ENCODE peak calls at places on chromosomes 6 and 20, in eight cellular contexts. D is body of pancreas, E is hepatocyte, O is BE2C, A is neural progenitor cell, R is spleen, J is fibroblast of lung, H is heart left ventricle. G is an unnamed sample.
A peak's percentile ranks its signal among the peaks of the same experiment; 100 is the strongest.

GRCh38 chr6:163349001-163349680 is 65.4 kb upstream of the QKI start:
- DNase-seq in H (no peak), R (no peak), A (no peak), O (no peak), J (peak; percentile 33), D (no peak), E (no peak), G (no peak)

GRCh38 chr6:91088976-91089375 is 502.1 kb upstream of the MAP3K7 start:
- DNase-seq in H (no peak), O (no peak), A (no peak), R (no peak), E (no peak), J (no peak), D (no peak), G (no peak)

GRCh38 chr20:54123587-54124180 is 50.1 kb downstream of the CYP24A1 start:
- DNase-seq in J (peak; percentile 99), E (peak; percentile 90), R (no peak), H (no peak), O (no peak), D (peak; percentile 65), A (peak; percentile 5), G (peak; percentile 81)

GRCh38 chr6:69180361-69181067 is 545.4 kb downstream of the ADGRB3 start:
- DNase-seq in D (no peak), R (no peak), A (no peak), O (no peak), E (no peak), H (no peak), J (no peak), G (no peak)

GRCh38 chr20:1332749-1333300 is 3.9 kb upstream of the SDCBP2 start:
- DNase-seq in E (no peak), R (no peak), H (peak; percentile 3), D (no peak), J (no peak), O (no peak), A (no peak), G (no peak)

GRCh38 chr20:50688256-50688655 is 3.1 kb downstream of the RIPOR3 start:
- DNase-seq in H (no peak), D (no peak), R (no peak), E (no peak), A (no peak), J (no peak), O (no peak), G (no peak)

GRCh38 chr20:18187020-18187419 is 49.4 kb downstream of the KAT14 start:
- DNase-seq in E (no peak), A (no peak), J (no peak), O (no peak), H (no peak), D (no peak), R (no peak), G (no peak)

GRCh38 chr6:53737746-53738145 is 57.1 kb upstream of the LRRC1 start:
- DNase-seq in J (no peak), O (no peak), E (peak; percentile 45), H (no peak), A (no peak), R (no peak), D (no peak), G (no peak)

GRCh38 chr20:51902933-51903332 is 100.6 kb upstream of the SALL4 start:
- DNase-seq in H (no peak), R (no peak), E (no peak), O (no peak), D (no peak), J (no peak), A (no peak), G (peak; percentile 2)

GRCh38 chr6:114195736-114196403 is 147.0 kb downstream of the HS3ST5 start:
- DNase-seq in D (no peak), R (no peak), O (no peak), E (no peak), A (peak; percentile 10), H (no peak), J (no peak), G (no peak)

GRCh38 chr6:39184906-39185580 is 44.2 kb downstream of the KCNK5 start:
- DNase-seq in J (no peak), R (no peak), A (no peak), D (peak; percentile 31), E (peak; percentile 56), O (no peak), H (no peak), G (peak; percentile 85)

GRCh38 chr6:47423087-47423486 is 54.5 kb upstream of the CD2AP start:
- DNase-seq in D (no peak), R (no peak), J (no peak), A (no peak), O (no peak), H (no peak), E (no peak), G (no peak)

GRCh38 chr20:38057351-38057972 is 23.9 kb downstream of the RPRD1B start:
- DNase-seq in E (peak; percentile 93), O (peak; percentile 92), J (peak; percentile 49), A (peak; percentile 97), D (peak; percentile 83), H (peak; percentile 80), R (peak; percentile 94), G (peak; percentile 87)

GRCh38 chr6:42166444-42167141 is 6.6 kb upstream of the GUCA1A start:
- DNase-seq in D (peak; percentile 69), E (peak; percentile 85), H (peak; percentile 56), O (peak; percentile 84), R (no peak), J (peak; percentile 50), A (peak; percentile 87), G (no peak)

GRCh38 chr20:8855315-8855714 is 213.6 kb upstream of the PLCB4 start:
- DNase-seq in O (no peak), D (peak; percentile 13), A (no peak), J (peak; percentile 75), H (peak; percentile 50), E (no peak), R (no peak), G (no peak)

GRCh38 chr6:16947461-16948159 is 154.2 kb upstream of the STMND1 start:
- DNase-seq in H (no peak), A (peak; percentile 7), J (peak; percentile 99), D (peak; percentile 36), E (peak; percentile 72), O (no peak), R (no peak), G (no peak)

GRCh38 chr6:49564552-49564951 is 14.1 kb downstream of the C6orf141 start:
- DNase-seq in O (no peak), R (no peak), H (no peak), D (no peak), A (no peak), J (no peak), E (no peak), G (no peak)

GRCh38 chr6:112321882-112322508 is 25.1 kb upstream of the RFPL4B start:
- DNase-seq in A (no peak), E (no peak), H (no peak), R (no peak), O (no peak), J (no peak), D (no peak), G (no peak)

GRCh38 chr6:7184502-7184901 is 76.7 kb downstream of the RREB1 start:
- DNase-seq in E (no peak), J (no peak), D (no peak), R (no peak), H (no peak), O (no peak), A (no peak), G (no peak)

GRCh38 chr6:21873562-21873961 is 280.0 kb downstream of the SOX4 start:
- DNase-seq in J (peak; percentile 97), E (no peak), H (peak; percentile 75), D (peak; percentile 47), A (no peak), R (no peak), O (no peak), G (no peak)

GRCh38 chr6:25202505-25202904 is 76.7 kb upstream of the CARMIL1 start:
- DNase-seq in A (no peak), D (no peak), E (no peak), J (peak; percentile 85), O (no peak), R (no peak), H (no peak), G (no peak)

GRCh38 chr6:158329531-158329930 is 17.3 kb downstream of the TULP4 start:
- DNase-seq in D (no peak), J (peak; percentile 25), A (no peak), H (no peak), O (no peak), E (no peak), R (no peak), G (no peak)

GRCh38 chr6:158654498-158654897 is 4.6 kb downstream of the SYTL3 start:
- DNase-seq in E (peak; percentile 64), H (peak; percentile 85), R (peak; percentile 84), A (no peak), J (peak; percentile 89), D (peak; percentile 81), O (peak; percentile 85), G (peak; percentile 80)

DNA sequence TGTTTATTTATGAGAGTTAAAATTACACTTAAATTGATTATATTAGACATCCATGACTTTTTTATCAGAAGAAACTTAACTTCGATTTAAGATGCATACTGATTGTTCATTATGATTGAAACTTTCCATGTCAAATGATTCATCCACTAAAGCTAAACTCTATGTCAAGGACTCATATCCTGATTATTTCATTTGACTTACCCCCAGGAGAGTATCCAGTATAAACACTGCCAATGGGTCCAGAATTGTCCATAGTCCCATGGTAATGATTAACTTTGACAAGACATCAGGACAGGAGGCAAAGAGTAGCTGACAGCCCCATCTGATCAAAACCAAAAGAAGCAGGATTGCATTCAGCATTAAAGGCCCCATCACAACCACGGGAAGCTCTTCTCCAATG is 709.9 kb downstream of the TFAP2A start:
- DNase-seq in D (no peak), R (no peak), E (no peak), H (no peak), O (no peak), A (no peak), J (no peak), G (no peak)
- H3K9me3 ChIP-seq in D (no peaks in the 10 kb centered on the region), R (no peaks in the 10 kb centered on the region), E (no peaks in the 10 kb centered on the region), H (no peaks in the 10 kb centered on the region), O (no peaks in the 10 kb centered on the region), A (no peaks in the 10 kb centered on the region), J (no peaks in the 10 kb centered on the region), G (no peaks in the 10 kb centered on the region)

GRCh38 chr20:36370991-36371390 is 64.9 kb downstream of the DLGAP4 start:
- DNase-seq in O (no peak), D (no peak), R (no peak), J (no peak), H (no peak), E (no peak), A (no peak), G (no peak)
- H3K27me3 ChIP-seq in O (no peaks in the 10 kb centered on the region), D (no peaks in the 10 kb centered on the region), R (no peaks in the 10 kb centered on the region), J (peaks cover 11% of the 10 kb centered on the region), H (no peaks in the 10 kb centered on the region), E (no peaks in the 10 kb centered on the region), A (no peaks in the 10 kb centered on the region), G (no peaks in the 10 kb centered on the region)

DNA sequence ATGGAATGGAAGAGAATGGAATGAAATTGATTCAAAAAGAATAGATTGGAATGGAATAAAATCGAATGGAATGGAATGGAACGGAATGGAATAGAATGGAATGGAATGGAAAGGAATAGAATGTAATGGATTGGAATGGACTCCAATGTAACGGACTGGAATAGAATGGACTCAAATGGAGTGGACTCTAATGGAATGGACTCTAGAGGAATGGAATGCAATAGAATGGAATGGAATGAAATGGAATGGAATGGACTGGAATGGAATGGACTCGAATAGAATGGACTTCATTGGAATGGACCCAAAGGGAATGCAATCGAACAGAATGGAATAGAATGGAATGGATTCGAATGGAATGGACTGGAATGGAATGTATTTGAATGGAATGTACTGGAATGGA is 19.7 kb upstream of the DEFB115 start:
- DNase-seq in H (no peak), O (no peak), E (no peak), D (no peak), J (no peak), A (no peak), R (no peak), G (no peak)
- H3K9me3 ChIP-seq in H (peaks cover 16% of the 10 kb centered on the region), O (peaks cover 9% of the 10 kb centered on the region), E (peaks cover 59% of the 10 kb centered on the region), D (peaks cover 38% of the 10 kb centered on the region), J (peaks cover 3% of the 10 kb centered on the region), A (peaks cover 81% of the 10 kb centered on the region), R (peaks cover 4% of the 10 kb centered on the region), G (peaks cover 30% of the 10 kb centered on the region)

GRCh38 chr20:46158476-46158987 is 40.4 kb downstream of the CD40 start:
- DNase-seq in D (no peak), E (no peak), O (no peak), A (no peak), H (no peak), R (peak; percentile 17), J (no peak), G (no peak)
- H3K27me3 ChIP-seq in D (no peaks in the 10 kb centered on the region), E (peaks cover 34% of the 10 kb centered on the region), O (no peaks in the 10 kb centered on the region), A (no peaks in the 10 kb centered on the region), H (peaks cover under 1% of the 10 kb centered on the region), R (no peaks in the 10 kb centered on the region), J (peaks cover 10% of the 10 kb centered on the region), G (peaks cover 27% of the 10 kb centered on the region)